ENCODE peak calls at places on chromosomes 13 and 19, in seven cellular contexts. Q is thoracic aorta, Z is GM12865, H is AG10803, J is HFF-Myc, P is HL-60, R is left lung. T is an unnamed sample.

GRCh38 chr19:23318143-23318542 is 67.9 kb upstream of the ZNF724 start:
- DNase-seq in Q (no peak), Z (no peak), H (no peak), J (no peak), P (no peak), R (no peak), T (no peak)

GRCh38 chr13:105462098-105462497 is 1073.4 kb downstream of the EFNB2 start:
- DNase-seq in Q (no peak), Z (no peak), H (no peak), J (no peak), P (no peak), R (no peak), T (no peak)

GRCh38 chr13:65505941-65506340 is 1724.2 kb downstream of the PCDH9 start:
- DNase-seq in Q (no peak), Z (peak), H (no peak), J (no peak), P (no peak), R (no peak), T (no peak)

GRCh38 chr19:51521357-51521756 is 10.1 kb downstream of the SIGLEC6 start:
- DNase-seq in Q (no peak), Z (no peak), H (no peak), J (no peak), P (no peak), R (no peak), T (no peak)

GRCh38 chr19:55383789-55384575 is at the start of gene TMEM238:
- DNase-seq in Q (no peak), Z (peak), H (peak), J (no peak), P (peak), R (peak), T (no peak)

GRCh38 chr19:7104783-7105447 is 35.4 kb downstream of the ZNF557 start:
- DNase-seq in Q (no peak), Z (peak), H (no peak), J (no peak), P (peak), R (peak), T (no peak)

GRCh38 chr19:20078696-20079095 is 896 bp downstream of the ZNF90 start:
- DNase-seq in Q (no peak), Z (no peak), H (peak), J (no peak), P (peak), R (peak), T (no peak)

GRCh38 chr19:18855647-18856384 is 24.1 kb downstream of the UPF1 start:
- DNase-seq in Q (no peak), Z (no peak), H (no peak), J (no peak), P (no peak), R (no peak), T (no peak)

GRCh38 chr13:71870036-71870435 is 3.0 kb upstream of the DACH1 start:
- DNase-seq in Q (no peak), Z (no peak), H (no peak), J (no peak), P (no peak), R (no peak), T (no peak)

GRCh38 chr13:100673376-100673830 is 1.2 kb downstream of the TMTC4 start:
- DNase-seq in Q (no peak), Z (no peak), H (no peak), J (no peak), P (no peak), R (no peak), T (no peak)

GRCh38 chr19:3586124-3586626 is 897 bp downstream of the GIPC3 start:
- DNase-seq in Q (no peak), Z (no peak), H (no peak), J (no peak), P (no peak), R (no peak), T (no peak)

GRCh38 chr13:43573361-43573740 is 213.4 kb downstream of the ENOX1 start:
- DNase-seq in Q (no peak), Z (no peak), H (peak), J (no peak), P (no peak), R (no peak), T (no peak)

GRCh38 chr19:48321372-48321621 is 4.1 kb upstream of the EMP3 start:
- DNase-seq in Q (peak), Z (peak), H (peak), J (peak), P (peak), R (peak), T (peak)

GRCh38 chr13:26616126-26616525 is 58.6 kb downstream of the WASF3 start:
- DNase-seq in Q (no peak), Z (no peak), H (peak), J (no peak), P (no peak), R (no peak), T (no peak)

GRCh38 chr13:21061077-21061945 is at the start of gene LATS2:
- DNase-seq in Q (peak), Z (peak), H (peak), J (peak), P (peak), R (peak), T (peak)
- TF ChIP-seq CTCF in Q (no peak), Z (no peak), H (no peak), J (no peak), P (no peak), R (peak), T (peak)

DNA sequence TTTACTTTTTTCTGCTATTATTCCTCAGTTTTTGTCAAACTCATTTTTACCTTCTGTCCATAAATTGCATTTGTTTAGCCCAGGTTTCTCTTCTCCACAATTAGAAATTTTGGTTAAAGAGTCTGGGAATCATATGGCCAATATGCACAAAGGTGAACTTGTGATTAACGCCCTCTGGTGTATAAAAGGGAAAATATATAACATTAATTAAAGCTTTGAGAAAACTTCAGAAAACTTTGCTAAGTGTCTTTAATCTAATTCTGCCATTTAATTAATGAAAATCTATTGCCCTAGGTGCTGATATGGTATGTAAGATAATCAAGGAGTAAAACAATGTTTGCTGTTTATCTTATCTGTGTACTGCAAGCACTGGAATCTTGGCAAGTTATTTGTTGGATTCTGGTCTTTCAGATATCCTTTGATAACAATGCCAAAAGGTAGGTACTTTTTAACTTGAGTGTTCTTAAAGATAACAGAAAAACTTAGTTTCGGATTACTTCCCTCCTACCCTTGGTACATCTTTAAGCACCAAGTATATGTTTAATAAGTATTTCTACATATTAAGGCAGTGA is 402.6 kb downstream of the SUCLA2 start:
- DNase-seq in Q (no peak), Z (no peak), H (peak), J (no peak), P (no peak), R (no peak), T (no peak)
- TF ChIP-seq CTCF in Q (no peak), Z (no peak), H (peak), J (peak), P (no peak), R (no peak), T (peak)

DNA sequence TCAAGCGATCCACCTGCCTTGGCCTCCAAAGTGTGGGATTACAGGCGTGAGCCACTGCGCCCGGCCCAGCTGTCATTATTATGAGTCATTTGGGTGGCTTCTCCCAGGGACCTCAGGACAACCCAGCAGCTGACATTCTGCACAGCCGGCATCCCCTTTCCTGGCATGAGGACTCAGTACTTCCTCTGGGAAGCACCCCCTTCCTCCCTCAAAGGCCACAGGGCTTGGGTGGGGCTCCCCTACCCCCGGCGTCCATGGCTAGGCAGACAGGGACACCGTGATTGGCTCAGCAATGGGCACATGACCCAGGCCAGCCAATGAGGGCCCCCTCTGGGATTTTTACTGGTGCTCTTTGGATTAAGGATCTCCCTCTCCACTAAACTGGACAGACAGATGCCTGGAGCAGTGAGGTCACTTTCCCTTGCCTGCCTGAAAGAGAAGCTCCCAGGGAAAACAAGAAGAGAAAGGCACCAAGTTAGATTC is 6.0 kb downstream of the KANK2 start:
- DNase-seq in Q (peak), Z (peak), H (peak), J (no peak), P (no peak), R (peak), T (peak)
- TF ChIP-seq CTCF in Q (no peak), Z (no peak), H (no peak), J (no peak), P (no peak), R (no peak), T (no peak)

GRCh38 chr13:73169971-73170370 is 111.2 kb downstream of the KLF5 start:
- DNase-seq in Q (no peak), Z (peak), H (no peak), J (no peak), P (no peak), R (no peak), T (no peak)

GRCh38 chr13:73173160-73173905 is 114.5 kb downstream of the KLF5 start:
- DNase-seq in Q (no peak), Z (no peak), H (no peak), J (no peak), P (no peak), R (no peak), T (no peak)

GRCh38 chr13:73171242-73171641 is 112.4 kb downstream of the KLF5 start:
- DNase-seq in Q (no peak), Z (no peak), H (no peak), J (no peak), P (no peak), R (no peak), T (no peak)

GRCh38 chr13:73174521-73175010 is 115.8 kb downstream of the KLF5 start:
- DNase-seq in Q (no peak), Z (no peak), H (no peak), J (no peak), P (no peak), R (no peak), T (no peak)

GRCh38 chr13:73171926-73172325 is 113.1 kb downstream of the KLF5 start:
- DNase-seq in Q (no peak), Z (no peak), H (no peak), J (no peak), P (no peak), R (no peak), T (no peak)
- TF ChIP-seq CTCF in Q (no peak), Z (no peak), H (no peak), J (no peak), P (no peak), R (no peak), T (no peak)

T was measured in chondrocyte.